ENCODE peak calls at places on chromosomes 16 and 17, in four cellular contexts. K, O, E and H are unnamed samples.

GRCh38 chr16:74921051-74921450 is 63.9 kb downstream of the WDR59 start:
- DNase-seq in K (no peak), O (no peak), E (no peak), H (no peak)

GRCh38 chr17:28956861-28957260 is 5.5 kb upstream of the PHF12 start:
- DNase-seq in K (no peak), O (no peak), E (no peak), H (no peak)

GRCh38 chr17:3894188-3894587 is 1.3 kb upstream of the CAMKK1 start:
- DNase-seq in K (no peak), O (no peak), E (no peak), H (no peak)

GRCh38 chr16:11768850-11769249 is 26.2 kb upstream of the TXNDC11 start:
- DNase-seq in K (no peak), O (no peak), E (no peak), H (no peak)

GRCh38 chr17:79144090-79144610 is 69.5 kb downstream of the ENGASE start:
- DNase-seq in K (no peak), O (no peak), E (no peak), H (no peak)

GRCh38 chr16:77171750-77172635 is 19.0 kb upstream of the MON1B start:
- DNase-seq in K (peak; percentile 56), O (peak; percentile 15), E (peak; percentile 27), H (peak; percentile 51)

GRCh38 chr17:51590071-51590470 is 329.7 kb downstream of the UTP18 start:
- DNase-seq in K (no peak), O (no peak), E (no peak), H (no peak)

GRCh38 chr17:40362696-40363479 is 1.6 kb downstream of the GJD3 start:
- DNase-seq in K (peak; percentile 79), O (peak; percentile 47), E (no peak), H (peak; percentile 68)

GRCh38 chr17:3512512-3513171 is 36.8 kb downstream of the ASPA start:
- DNase-seq in K (peak; percentile 8), O (no peak), E (no peak), H (no peak)

GRCh38 chr17:8822401-8823035 is 23.4 kb upstream of the MFSD6L start:
- DNase-seq in K (no peak), O (no peak), E (no peak), H (no peak)

GRCh38 chr16:74936902-74937560 is 47.9 kb downstream of the WDR59 start:
- DNase-seq in K (peak; percentile 81), O (no peak), E (peak; percentile 12), H (peak; percentile 57)